ENCODE peak calls at places on chromosomes 3 and 15, in four cellular contexts. V is H1, E is K562, U is HepG2. W is an unnamed sample.

GRCh38 chr15:28018291-28019044 is 80.6 kb downstream of the OCA2 start:
- DNase-seq in E (no peak), V (no peak), U (no peak), W (no peak)

GRCh38 chr15:100016632-100017031 is 283.4 kb upstream of the LYSMD4 start:
- DNase-seq in E (no peak), U (no peak), V (no peak), W (no peak)

GRCh38 chr15:41860049-41860828 is 21.6 kb downstream of the PLA2G4B start:
- DNase-seq in U (peak; percentile 48), V (no peak), E (peak; percentile 40), W (no peak)

GRCh38 chr3:194562986-194563385 is 70.2 kb downstream of the TMEM44 start:
- DNase-seq in V (no peak), U (no peak), E (no peak), W (no peak)

GRCh38 chr3:151362798-151363197 is 21.8 kb downstream of the P2RY12 start:
- DNase-seq in V (no peak), E (no peak), U (no peak), W (no peak)

GRCh38 chr3:15500107-15500724 is 21.3 kb downstream of the COLQ start:
- DNase-seq in U (no peak), V (no peak), E (no peak), W (no peak)

GRCh38 chr15:96336045-96336642 is 5.6 kb downstream of the NR2F2 start:
- DNase-seq in E (peak; percentile 45), V (no peak), U (no peak), W (no peak)

GRCh38 chr3:157530637-157531300 is 27.6 kb upstream of the VEPH1 start:
- DNase-seq in U (no peak), E (no peak), V (no peak), W (no peak)

GRCh38 chr3:33940149-33940548 is 141.7 kb downstream of the PDCD6IP start:
- DNase-seq in U (no peak), V (no peak), E (peak; percentile 60), W (no peak)

GRCh38 chr3:113111308-113111707 is 100.0 kb upstream of the BOC start:
- DNase-seq in U (no peak), E (no peak), V (no peak), W (no peak)

GRCh38 chr3:51355891-51356578 is 29.1 kb upstream of the MANF start:
- DNase-seq in V (no peak), U (no peak), E (no peak), W (no peak)
- TF ChIP-seq CBX5 in V (no peak), U (no peak), E (no peak), W (no peak)

DNA sequence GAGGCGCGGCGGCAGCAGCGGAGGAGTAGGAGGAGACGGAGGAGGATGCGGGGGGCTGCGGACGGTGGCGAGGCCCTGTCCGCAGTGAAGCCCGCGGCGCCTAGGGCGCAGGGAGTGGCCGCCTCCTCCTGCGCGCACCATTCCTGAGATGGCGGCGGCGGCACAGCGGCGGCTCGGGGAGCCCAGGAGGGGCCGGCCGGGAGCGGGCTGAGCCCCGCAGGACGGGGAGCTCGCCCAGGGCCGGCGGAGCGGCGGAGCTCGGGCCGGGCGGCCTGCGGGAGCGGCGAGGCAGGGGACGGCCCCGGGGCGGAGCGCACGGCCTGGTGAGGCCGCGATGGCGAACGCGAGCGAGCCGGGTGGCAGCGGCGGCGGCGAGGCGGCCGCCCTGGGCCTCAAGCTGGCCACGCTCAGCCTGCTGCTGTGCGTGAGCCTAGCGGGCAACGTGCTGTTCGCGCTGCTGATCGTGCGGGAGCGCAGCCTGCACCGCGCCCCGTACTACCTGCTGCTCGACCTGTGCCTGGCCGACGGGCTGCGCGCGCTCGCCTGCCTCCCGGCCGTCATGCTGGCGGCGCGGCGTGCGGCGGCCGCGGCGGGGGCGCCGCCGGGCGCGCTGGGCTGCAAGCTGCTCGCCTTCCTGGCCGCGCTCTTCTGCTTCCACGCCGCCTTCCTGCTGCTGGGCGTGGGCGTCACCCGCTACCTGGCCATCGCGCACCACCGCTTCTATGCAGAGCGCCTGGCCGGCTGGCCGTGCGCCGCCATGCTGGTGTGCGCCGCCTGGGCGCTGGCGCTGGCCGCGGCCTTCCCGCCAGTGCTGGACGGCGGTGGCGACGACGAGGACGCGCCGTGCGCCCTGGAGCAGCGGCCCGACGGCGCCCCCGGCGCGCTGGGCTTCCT is at the start of gene GPR27:
- DNase-seq in U (no peak), E (no peak), V (no peak), W (no peak)
- TF ChIP-seq HDAC6 in U (no peak), E (no peak), V (no peak), W (peak; percentile 70)

DNA sequence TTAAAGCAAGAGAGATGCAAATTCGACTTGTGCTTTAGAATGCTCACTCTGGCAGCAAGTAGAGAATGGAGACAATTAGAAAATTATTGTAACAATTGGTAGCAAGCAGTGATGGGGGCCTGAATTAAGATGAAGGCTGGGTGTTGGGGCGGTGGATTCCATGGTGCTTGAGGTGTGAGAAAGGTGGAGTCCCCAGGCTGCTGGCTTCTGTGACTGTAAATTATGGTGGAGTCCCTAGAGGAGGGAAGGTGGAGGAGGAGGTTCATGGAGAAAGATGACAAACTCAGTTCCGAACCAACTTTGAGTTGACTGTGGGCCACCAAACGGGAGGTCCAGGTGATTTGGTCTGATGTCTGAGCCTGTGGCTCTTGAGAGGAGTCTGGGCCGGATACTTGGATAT is 10.7 kb upstream of the SMAD3 start:
- DNase-seq in V (no peak), U (no peak), E (no peak), W (no peak)
- TF ChIP-seq CBX5 in V (no peak), U (no peak), E (no peak), W (no peak)

GRCh38 chr3:155065537-155065936 is 14.6 kb upstream of the MME start:
- DNase-seq in E (peak; percentile 55), U (no peak), V (no peak), W (no peak)
- TF ChIP-seq HDAC6 in E (no peak), U (no peak), V (no peak), W (no peak)

W was measured in GM12878.